ENCODE peak calls at places on chromosomes 4 and X, in nine cellular contexts. Y, R, U, J, H, N, M, C and T are unnamed samples.

GRCh38 chr4:92387459-92388069 is 83.8 kb downstream of the GRID2 start:
- DNase-seq in Y (peak), R (peak), U (no peak), J (no peak), H (peak), N (no peak), M (no peak), C (peak), T (peak)

GRCh38 chr4:16550488-16550980 is 324.3 kb upstream of the TAPT1 start:
- DNase-seq in Y (no peak), R (no peak), U (no peak), J (no peak), H (no peak), N (no peak), M (no peak), C (no peak), T (no peak)

GRCh38 chr4:95714571-95714970 is 125.3 kb upstream of the PDHA2 start:
- DNase-seq in Y (no peak), R (no peak), U (no peak), J (no peak), H (no peak), N (no peak), M (no peak), C (no peak), T (no peak)

GRCh38 chrX:150837845-150838244 is 60.6 kb downstream of the CD99L2 start:
- DNase-seq in Y (no peak), R (no peak), U (no peak), J (no peak), H (no peak), N (no peak), M (no peak), C (no peak), T (no peak)

GRCh38 chr4:167622481-167623240 is 388.4 kb upstream of the SPOCK3 start:
- DNase-seq in Y (peak), R (peak), U (no peak), J (peak), H (peak), N (no peak), M (peak), C (peak), T (peak)

GRCh38 chr4:182593413-182593812 is 323.8 kb downstream of the DCTD start:
- DNase-seq in Y (no peak), R (no peak), U (no peak), J (no peak), H (no peak), N (no peak), M (no peak), C (no peak), T (no peak)

GRCh38 chrX:3010532-3010931 is 4.2 kb downstream of the ARSH start:
- DNase-seq in Y (no peak), R (no peak), U (no peak), J (no peak), H (no peak), N (no peak), M (no peak), C (no peak), T (no peak)

GRCh38 chr4:3387943-3388348 is 53.8 kb upstream of the HGFAC start:
- DNase-seq in Y (no peak), R (no peak), U (peak), J (peak), H (no peak), N (peak), M (peak), C (peak), T (peak)

GRCh38 chr4:166039822-166040221 is 166.8 kb downstream of the TLL1 start:
- DNase-seq in Y (no peak), R (no peak), U (no peak), J (no peak), H (no peak), N (no peak), M (no peak), C (no peak), T (no peak)

GRCh38 chr4:154332681-154333421 is 158.7 kb downstream of the DCHS2 start:
- DNase-seq in Y (no peak), R (no peak), U (peak), J (peak), H (no peak), N (no peak), M (peak), C (peak), T (peak)

GRCh38 chrX:135737361-135738071 is 24.1 kb downstream of the CT45A1 start:
- DNase-seq in Y (peak), R (no peak), U (no peak), J (no peak), H (no peak), N (no peak), M (no peak), C (peak), T (no peak)

GRCh38 chrX:153981771-153982533 is 9.4 kb downstream of the TMEM187 start:
- DNase-seq in Y (no peak), R (no peak), U (peak), J (no peak), H (no peak), N (no peak), M (peak), C (no peak), T (no peak)

GRCh38 chrX:36898301-36898700 is 109.9 kb upstream of the FAM47C start:
- DNase-seq in Y (peak), R (no peak), U (no peak), J (no peak), H (no peak), N (no peak), M (no peak), C (peak), T (peak)

GRCh38 chrX:133384454-133384853 is 30.8 kb downstream of the GPC4 start:
- DNase-seq in Y (no peak), R (no peak), U (no peak), J (no peak), H (no peak), N (no peak), M (no peak), C (no peak), T (no peak)

GRCh38 chr4:48079972-48080391 is 54.1 kb downstream of the TXK start:
- DNase-seq in Y (no peak), R (no peak), U (no peak), J (no peak), H (no peak), N (no peak), M (no peak), C (peak), T (no peak)

GRCh38 chr4:128461300-128462103 is 173.9 kb upstream of the PGRMC2 start:
- DNase-seq in Y (no peak), R (peak), U (peak), J (no peak), H (no peak), N (no peak), M (no peak), C (peak), T (peak)

GRCh38 chr4:7191546-7192251 is 639 bp upstream of the SORCS2 start:
- DNase-seq in Y (no peak), R (no peak), U (no peak), J (no peak), H (no peak), N (no peak), M (peak), C (no peak), T (no peak)

GRCh38 chr4:7194251-7195137 is 2.2 kb downstream of the SORCS2 start:
- DNase-seq in Y (peak), R (no peak), U (peak), J (no peak), H (peak), N (no peak), M (peak), C (no peak), T (peak)

GRCh38 chr4:7192252-7193039 is at the start of gene SORCS2:
- DNase-seq in Y (no peak), R (no peak), U (peak), J (peak), H (peak), N (no peak), M (peak), C (peak), T (peak)

GRCh38 chr4:7195138-7195510 is 2.8 kb downstream of the SORCS2 start:
- DNase-seq in Y (no peak), R (no peak), U (peak), J (no peak), H (no peak), N (no peak), M (peak), C (no peak), T (no peak)

GRCh38 chr4:7193040-7193958 is 961 bp downstream of the SORCS2 start:
- DNase-seq in Y (no peak), R (no peak), U (peak), J (no peak), H (no peak), N (no peak), M (peak), C (no peak), T (no peak)
- TF ChIP-seq CTCF in Y (no peak), R (no peak), U (peak), J (no peak), H (no peak), N (no peak), M (no peak), C (no peak), T (no peak)

GRCh38 chr4:168712316-168712855 is 215.5 kb downstream of the PALLD start:
- DNase-seq in Y (no peak), R (no peak), U (no peak), J (no peak), H (no peak), N (no peak), M (no peak), C (no peak), T (no peak)
- H3K4me3 ChIP-seq in Y (no peak), R (no peak), U (no peak), J (no peak), H (no peak), N (peak), M (no peak), C (no peak), T (no peak)

GRCh38 chr4:1411436-1412375 is 5.5 kb upstream of the NKX1-1 start:
- DNase-seq in Y (no peak), R (no peak), U (no peak), J (no peak), H (no peak), N (no peak), M (peak), C (no peak), T (no peak)
- TF ChIP-seq CTCF in Y (peak), R (no peak), U (no peak), J (no peak), H (no peak), N (no peak), M (no peak), C (no peak), T (no peak)

GRCh38 chr4:93646225-93646930 is 182.2 kb upstream of the ATOH1 start:
- DNase-seq in Y (no peak), R (no peak), U (no peak), J (no peak), H (no peak), N (no peak), M (no peak), C (peak), T (no peak)

GRCh38 chr4:93648258-93648657 is 180.3 kb upstream of the ATOH1 start:
- DNase-seq in Y (no peak), R (no peak), U (no peak), J (no peak), H (no peak), N (no peak), M (no peak), C (no peak), T (no peak)

GRCh38 chr4:93649828-93650227 is 178.7 kb upstream of the ATOH1 start:
- DNase-seq in Y (no peak), R (no peak), U (no peak), J (no peak), H (no peak), N (no peak), M (peak), C (no peak), T (no peak)

GRCh38 chr4:93645120-93645519 is 183.4 kb upstream of the ATOH1 start:
- DNase-seq in Y (no peak), R (no peak), U (no peak), J (no peak), H (no peak), N (no peak), M (no peak), C (no peak), T (no peak)
- H3K4me3 ChIP-seq in Y (no peak), R (no peak), U (no peak), J (no peak), H (no peak), N (no peak), M (no peak), C (no peak), T (no peak)

GRCh38 chrX:8672176-8672575 is 59.8 kb downstream of the ANOS1 start:
- DNase-seq in Y (no peak), R (no peak), U (no peak), J (no peak), H (no peak), N (no peak), M (no peak), C (no peak), T (no peak)
- TF ChIP-seq CTCF in Y (no peak), R (no peak), U (no peak), J (no peak), H (no peak), N (no peak), M (no peak), C (no peak), T (no peak)

GRCh38 chr4:39029752-39030694 is 2.2 kb downstream of the TMEM156 start:
- DNase-seq in Y (peak), R (no peak), U (no peak), J (no peak), H (no peak), N (no peak), M (no peak), C (no peak), T (peak)
- H3K4me3 ChIP-seq in Y (peak), R (no peak), U (no peak), J (no peak), H (peak), N (no peak), M (no peak), C (no peak), T (peak)

DNA sequence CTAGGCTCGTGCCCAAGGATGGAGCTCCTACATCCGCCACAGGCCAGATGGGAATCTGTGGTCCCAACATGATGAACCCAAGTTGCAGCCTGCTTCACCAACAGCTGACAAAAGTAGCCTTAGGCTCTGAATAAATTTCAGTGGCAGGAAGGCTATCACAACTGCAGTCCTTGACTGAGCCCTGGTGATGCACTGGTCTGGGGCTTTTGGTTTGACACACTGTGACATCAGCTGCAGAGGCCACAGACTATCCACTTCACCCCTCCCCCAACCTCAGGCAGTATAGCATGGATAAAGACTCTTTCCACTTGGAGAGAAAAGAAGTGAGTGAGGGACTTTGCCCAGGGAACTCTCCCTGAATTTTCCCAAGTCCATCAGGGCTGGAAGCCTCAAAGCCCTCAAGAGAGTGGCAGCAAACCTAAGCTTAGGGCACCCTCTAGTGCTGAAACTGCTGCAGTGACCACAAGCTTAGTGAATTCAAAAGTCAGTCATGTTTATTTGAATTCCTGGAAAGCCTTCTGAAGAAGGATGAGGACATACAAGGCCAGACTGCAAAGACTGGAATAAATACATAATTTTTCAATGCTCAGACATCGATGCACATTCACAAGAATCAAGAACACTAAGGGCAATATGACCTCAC is 135.0 kb upstream of the TENT5D start:
- DNase-seq in Y (peak), R (no peak), U (no peak), J (no peak), H (peak), N (no peak), M (no peak), C (no peak), T (peak)
- TF ChIP-seq CTCF in Y (peak), R (no peak), U (no peak), J (peak), H (peak), N (no peak), M (peak), C (no peak), T (peak)

GRCh38 chr4:53490161-53490915 is 100.9 kb downstream of the LNX1 start:
- DNase-seq in Y (no peak), R (peak), U (no peak), J (no peak), H (no peak), N (no peak), M (no peak), C (peak), T (no peak)
- H3K4me3 ChIP-seq in Y (no peak), R (no peak), U (no peak), J (no peak), H (no peak), N (no peak), M (no peak), C (no peak), T (no peak)

DNA sequence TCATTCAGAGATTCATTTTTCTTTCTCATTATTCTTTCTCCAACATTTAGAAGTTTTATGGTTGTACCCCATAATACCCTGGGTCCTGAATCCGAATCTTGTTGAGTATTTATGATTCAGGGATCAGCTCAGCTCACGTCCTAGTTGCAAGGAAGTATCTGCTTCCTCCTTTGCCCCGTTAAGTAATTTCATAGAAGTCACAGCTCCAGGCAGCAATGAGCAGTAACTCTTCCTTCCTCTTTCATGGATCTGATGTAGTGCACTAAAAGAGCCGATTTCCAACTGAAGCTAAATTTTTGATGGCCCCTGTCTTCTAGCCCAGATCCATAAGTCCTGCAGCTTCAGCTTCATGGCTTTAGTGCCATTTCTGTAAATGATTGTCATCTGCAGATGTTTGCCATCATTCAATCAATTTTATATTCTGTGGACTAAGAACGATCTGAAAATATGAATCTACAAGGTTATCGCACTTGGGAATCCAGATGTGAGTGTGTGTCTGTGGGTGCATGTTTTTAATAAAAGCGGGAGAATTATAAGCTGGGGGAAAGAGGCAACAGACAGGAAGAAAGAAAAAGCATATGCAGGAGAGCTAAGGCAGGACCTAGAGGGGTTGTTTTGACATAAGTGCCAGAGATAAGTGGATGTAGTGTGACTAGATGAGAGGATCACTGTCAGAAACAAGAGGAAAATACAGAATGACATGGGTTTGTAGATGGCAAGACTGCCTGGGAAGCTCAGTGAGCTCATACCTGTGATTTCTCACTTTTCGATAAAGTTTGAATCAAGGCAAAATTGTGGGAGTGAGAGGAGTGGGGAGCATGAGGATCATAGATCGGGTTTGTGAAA is 17.5 kb downstream of the VEGFD start:
- DNase-seq in Y (no peak), R (no peak), U (no peak), J (no peak), H (no peak), N (no peak), M (no peak), C (no peak), T (no peak)
- TF ChIP-seq CTCF in Y (no peak), R (no peak), U (no peak), J (no peak), H (no peak), N (no peak), M (no peak), C (no peak), T (no peak)

DNA sequence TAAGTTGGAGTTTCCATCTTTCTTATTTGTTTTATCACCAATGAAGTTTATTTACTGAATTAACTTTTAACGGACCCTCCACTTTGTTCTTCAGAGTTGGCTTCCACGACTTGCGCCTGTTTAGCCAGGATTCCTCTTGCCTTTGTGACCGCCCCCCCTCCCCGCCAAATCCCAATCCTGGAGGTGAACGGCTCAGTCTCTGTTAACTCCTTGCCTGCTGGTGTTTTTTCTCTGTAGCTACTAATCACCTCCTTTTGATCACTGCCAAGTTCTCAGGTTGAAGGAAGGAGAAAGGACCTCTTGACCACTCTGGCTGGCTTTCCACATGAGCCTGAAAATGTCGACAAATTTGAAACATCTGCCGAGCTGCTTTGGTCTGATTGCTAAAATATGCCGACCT is 46.8 kb upstream of the BCOR start:
- DNase-seq in Y (no peak), R (no peak), U (no peak), J (no peak), H (no peak), N (no peak), M (no peak), C (no peak), T (no peak)
- H3K4me3 ChIP-seq in Y (no peak), R (no peak), U (no peak), J (no peak), H (no peak), N (no peak), M (no peak), C (no peak), T (no peak)